ENCODE peak calls at places on chromosomes 12 and 14, in five cellular contexts. N is right cardiac atrium, Y is ovary, Z is thoracic aorta, M is uterus. I is an unnamed sample.

GRCh38 chr14:96064866-96065265 is 25.7 kb downstream of the C14orf132 start:
- DNase-seq in N (no peak), Y (no peak), Z (no peak), M (no peak), I (no peak)

GRCh38 chr12:109387425-109388166 is 39.9 kb downstream of the MYO1H start:
- DNase-seq in Z (no peak), M (no peak), N (no peak), Y (no peak), I (peak; percentile 20)

GRCh38 chr14:29242755-29243340 is 476.3 kb downstream of the FOXG1 start:
- DNase-seq in Z (no peak), N (no peak), M (no peak), Y (no peak), I (no peak)

GRCh38 chr12:55737581-55738112 is 5.3 kb upstream of the GDF11 start:
- DNase-seq in Y (no peak), N (no peak), M (no peak), Z (no peak), I (no peak)

GRCh38 chr14:101880016-101880297 is 84.4 kb upstream of the DYNC1H1 start:
- DNase-seq in Z (no peak), N (no peak), M (no peak), Y (no peak), I (no peak)

GRCh38 chr12:12819752-12820311 is 6.7 kb downstream of the DDX47 start:
- DNase-seq in Z (peak; percentile 19), M (peak; percentile 26), Y (no peak), N (no peak), I (no peak)

GRCh38 chr12:2944401-2945047 is 14.7 kb upstream of the TEAD4 start:
- DNase-seq in M (peak; percentile 57), Z (no peak), Y (peak; percentile 77), N (peak; percentile 76), I (peak; percentile 62)

GRCh38 chr12:78086553-78087362 is 256.1 kb downstream of the NAV3 start:
- DNase-seq in M (no peak), N (no peak), Z (no peak), Y (no peak), I (no peak)

GRCh38 chr14:23567186-23568020 is at the start of gene AP1G2:
- DNase-seq in M (peak; percentile 89), Z (no peak), Y (peak; percentile 92), N (peak; percentile 95), I (peak; percentile 90)

GRCh38 chr14:106691601-106692291 is 1165.4 kb downstream of the TMEM121 start:
- DNase-seq in Y (peak; percentile 12), N (peak; percentile 55), Z (no peak), M (no peak), I (peak; percentile 83)

GRCh38 chr12:91057349-91057748 is 475 bp downstream of the KERA start:
- DNase-seq in Y (no peak), M (no peak), Z (no peak), N (no peak), I (no peak)

GRCh38 chr12:18591473-18591872 is 146.3 kb downstream of the PLCZ1 start:
- DNase-seq in M (no peak), Y (no peak), Z (no peak), N (no peak), I (no peak)

GRCh38 chr14:96120392-96120791 is 81.2 kb downstream of the C14orf132 start:
- DNase-seq in Y (no peak), Z (no peak), M (no peak), N (no peak), I (no peak)

GRCh38 chr14:23362200-23362599 is 2.8 kb downstream of the EFS start:
- DNase-seq in M (no peak), N (no peak), Z (no peak), Y (no peak), I (no peak)

GRCh38 chr12:12622418-12622817 is 10.7 kb downstream of the CREBL2 start:
- DNase-seq in Z (no peak), N (no peak), Y (no peak), M (no peak), I (no peak)

GRCh38 chr12:59404109-59404650 is 191.6 kb upstream of the SLC16A7 start:
- DNase-seq in N (no peak), Y (no peak), M (no peak), Z (no peak), I (no peak)

GRCh38 chr12:46134205-46134811 is 134.5 kb downstream of the SLC38A1 start:
- DNase-seq in N (no peak), M (no peak), Z (no peak), Y (no peak), I (no peak)

GRCh38 chr14:54650331-54651017 is 83.5 kb downstream of the SAMD4A start:
- DNase-seq in Y (no peak), Z (no peak), M (peak; percentile 35), N (peak; percentile 57), I (peak; percentile 22)
- H3K4me1 ChIP-seq in Y (peaks cover 6% of the 10 kb centered on the region), Z (peaks cover 49% of the 10 kb centered on the region), M (peaks cover 3% of the 10 kb centered on the region), N (peaks cover 31% of the 10 kb centered on the region), I (peaks cover 11% of the 10 kb centered on the region)

GRCh38 chr14:21993837-21994236 is 320.2 kb upstream of the OR4E1 start:
- DNase-seq in N (no peak), M (no peak), Y (no peak), Z (no peak), I (no peak)

GRCh38 chr14:21995332-21995731 is 321.7 kb upstream of the OR4E1 start:
- DNase-seq in N (no peak), M (no peak), Z (no peak), Y (no peak), I (no peak)

GRCh38 chr14:21993070-21993469 is 319.5 kb upstream of the OR4E1 start:
- DNase-seq in Y (no peak), M (no peak), Z (no peak), N (no peak), I (no peak)

GRCh38 chr14:21999400-21999799 is 325.8 kb upstream of the OR4E1 start:
- DNase-seq in M (no peak), Z (no peak), N (no peak), Y (no peak), I (no peak)

GRCh38 chr14:21997300-21997699 is 323.7 kb upstream of the OR4E1 start:
- DNase-seq in Z (no peak), N (no peak), Y (no peak), M (no peak), I (no peak)
- H3K4me3 ChIP-seq in Z (no peak overlapping the region), N (no peak overlapping the region), Y (no peak overlapping the region), M (no peak overlapping the region), I (no peak overlapping the region)

DNA sequence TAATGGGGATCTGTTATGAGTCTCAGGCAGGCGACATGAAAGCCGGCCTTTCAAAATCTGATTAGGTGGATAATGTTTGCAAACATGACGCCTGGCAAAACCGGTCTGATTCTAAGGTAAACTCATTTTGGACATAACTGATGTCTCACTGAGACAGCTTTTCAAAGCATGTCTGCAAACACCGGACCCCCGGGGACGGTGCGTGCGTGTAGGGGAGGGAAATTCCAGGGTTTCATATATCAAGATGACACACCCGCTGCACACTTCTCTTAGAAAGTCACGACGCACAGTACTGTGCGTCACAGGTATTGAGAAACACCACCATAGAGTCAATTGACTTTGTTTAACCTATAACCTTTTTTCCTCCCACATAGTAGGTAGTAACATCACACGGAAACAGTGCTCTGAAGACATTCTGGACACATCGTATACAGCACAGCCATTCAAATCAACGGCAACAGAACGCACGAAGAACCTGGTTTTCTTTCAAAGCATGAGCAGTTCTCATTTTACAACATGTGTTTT is 43.9 kb upstream of the TESC start:
- DNase-seq in N (no peak), Y (no peak), M (no peak), Z (no peak), I (no peak)
- H3K4me1 ChIP-seq in N (no peaks in the 10 kb centered on the region), Y (peaks cover 5% of the 10 kb centered on the region), M (no peaks in the 10 kb centered on the region), Z (no peaks in the 10 kb centered on the region), I (peaks cover 19% of the 10 kb centered on the region)

GRCh38 chr12:85092814-85093370 is 56.7 kb downstream of the LRRIQ1 start:
- DNase-seq in M (no peak), N (no peak), Z (no peak), Y (no peak), I (no peak)
- H3K4me3 ChIP-seq in M (no peak overlapping the region), N (no peak overlapping the region), Z (no peak overlapping the region), Y (no peak overlapping the region), I (no peak overlapping the region)

GRCh38 chr14:99573436-99574098 is 30.4 kb downstream of the CCDC85C start:
- DNase-seq in Y (no peak), M (no peak), N (no peak), Z (no peak), I (no peak)
- H3K4me1 ChIP-seq in Y (peaks cover 53% of the 10 kb centered on the region), M (peaks cover 46% of the 10 kb centered on the region), N (peaks cover 30% of the 10 kb centered on the region), Z (peaks cover 8% of the 10 kb centered on the region), I (peaks cover 74% of the 10 kb centered on the region)

DNA sequence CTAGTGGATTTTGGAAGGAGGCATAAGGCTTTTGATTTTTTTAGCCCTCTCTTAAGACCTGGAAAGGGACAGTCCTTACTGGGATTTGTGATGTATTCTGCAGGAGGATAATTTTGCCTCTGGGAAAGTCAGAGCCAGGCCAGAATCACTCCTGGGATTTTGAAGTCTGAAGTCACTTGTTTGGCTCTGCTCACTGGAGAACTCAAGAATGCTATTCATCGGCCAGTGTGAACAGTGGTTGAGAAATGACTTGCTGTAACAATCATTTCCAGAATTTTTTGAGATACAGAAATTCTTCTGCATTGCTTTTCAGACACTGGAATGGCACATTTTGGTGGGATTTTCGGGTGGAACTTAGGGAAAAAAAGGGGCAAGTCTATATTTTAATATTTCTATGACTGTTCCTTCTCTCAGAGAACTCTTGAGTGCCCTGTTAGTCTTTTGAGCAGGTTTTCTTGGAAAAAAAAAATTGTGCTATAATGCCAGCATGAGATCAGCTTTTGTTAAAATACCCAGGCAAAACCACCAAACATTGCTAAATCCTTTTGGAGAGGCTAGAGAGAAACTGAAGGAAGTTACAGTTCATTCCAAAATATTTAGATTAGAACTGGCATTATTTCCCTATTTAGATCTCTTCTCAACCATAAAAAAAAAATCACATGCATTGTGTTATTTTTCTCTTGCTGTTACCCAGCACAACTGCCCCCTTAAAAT is 26.1 kb upstream of the BHLHE41 start:
- DNase-seq in M (no peak), Y (no peak), N (no peak), Z (no peak), I (no peak)
- H3K4me3 ChIP-seq in M (no peak overlapping the region), Y (no peak overlapping the region), N (no peak overlapping the region), Z (no peak overlapping the region), I (no peak overlapping the region)

GRCh38 chr12:47778842-47779241 is 5.8 kb downstream of the SLC48A1 start:
- DNase-seq in N (peak; percentile 67), Y (no peak), M (no peak), Z (no peak), I (no peak)
- H3K4me1 ChIP-seq in N (peaks cover 29% of the 10 kb centered on the region), Y (peaks cover 32% of the 10 kb centered on the region), M (no peaks in the 10 kb centered on the region), Z (peaks cover 50% of the 10 kb centered on the region), I (peaks cover 47% of the 10 kb centered on the region)

GRCh38 chr12:94873368-94874085 is 130.0 kb downstream of the NDUFA12 start:
- DNase-seq in N (peak; percentile 68), Y (peak; percentile 64), Z (no peak), M (peak; percentile 32), I (no peak)
- H3K4me3 ChIP-seq in N (peak overlapping the region; percentile 80), Y (peak overlapping the region; percentile 66), Z (peak overlapping the region; percentile 77), M (peak overlapping the region; percentile 38), I (peak overlapping the region; percentile 65)

I was measured in testis.